ENCODE peak calls at places on chromosomes 16 and 17, in nine cellular contexts. One of them, this sample, is unnamed.

GRCh38 chr16:82580293-82580900 is 46.4 kb upstream of the CDH13 start:
- DNase-seq in GM04504: no peak
- DNase-seq in NCI-H510A: no peak
- DNase-seq in B cell: no peak
- DNase-seq in neural crest cell: no peak
- DNase-seq in WTC11: peak
- DNase-seq in small intestine: peak
- DNase-seq in stomach: peak
- DNase-seq in fibroblast of lung: peak
- DNase-seq in this sample: no peak

GRCh38 chr17:55402374-55402773 is 19.3 kb downstream of the MMD start:
- DNase-seq in fibroblast of lung: peak
- DNase-seq in GM04504: no peak
- DNase-seq in NCI-H510A: no peak
- DNase-seq in WTC11: no peak
- DNase-seq in stomach: no peak
- DNase-seq in B cell: no peak
- DNase-seq in small intestine: no peak
- DNase-seq in neural crest cell: no peak
- DNase-seq in this sample: no peak

GRCh38 chr17:78138204-78139060 is 7.8 kb upstream of the C17orf99 start:
- DNase-seq in WTC11: no peak
- DNase-seq in neural crest cell: no peak
- DNase-seq in B cell: no peak
- DNase-seq in stomach: no peak
- DNase-seq in GM04504: no peak
- DNase-seq in fibroblast of lung: no peak
- DNase-seq in NCI-H510A: no peak
- DNase-seq in small intestine: no peak
- DNase-seq in this sample: no peak

GRCh38 chr17:66675991-66676371 is 158.9 kb upstream of the CACNG5 start:
- DNase-seq in WTC11: no peak
- DNase-seq in small intestine: no peak
- DNase-seq in stomach: peak
- DNase-seq in neural crest cell: no peak
- DNase-seq in B cell: no peak
- DNase-seq in fibroblast of lung: peak
- DNase-seq in GM04504: no peak
- DNase-seq in NCI-H510A: no peak
- DNase-seq in this sample: no peak

GRCh38 chr16:66422366-66422765 is 4.7 kb upstream of the BEAN1 start:
- DNase-seq in WTC11: no peak
- DNase-seq in GM04504: no peak
- DNase-seq in fibroblast of lung: no peak
- DNase-seq in neural crest cell: no peak
- DNase-seq in stomach: no peak
- DNase-seq in NCI-H510A: no peak
- DNase-seq in small intestine: no peak
- DNase-seq in B cell: no peak
- DNase-seq in this sample: no peak

GRCh38 chr17:47414612-47415011 is 90.9 kb downstream of the EFCAB13 start:
- DNase-seq in NCI-H510A: no peak
- DNase-seq in fibroblast of lung: no peak
- DNase-seq in small intestine: no peak
- DNase-seq in GM04504: no peak
- DNase-seq in stomach: no peak
- DNase-seq in WTC11: no peak
- DNase-seq in neural crest cell: no peak
- DNase-seq in B cell: no peak
- DNase-seq in this sample: no peak

GRCh38 chr16:51151435-51151950 is 423 bp upstream of the SALL1 start:
- DNase-seq in WTC11: peak
- DNase-seq in neural crest cell: peak
- DNase-seq in fibroblast of lung: peak
- DNase-seq in stomach: peak
- DNase-seq in small intestine: no peak
- DNase-seq in NCI-H510A: peak
- DNase-seq in GM04504: peak
- DNase-seq in B cell: no peak
- DNase-seq in this sample: no peak

GRCh38 chr16:72677662-72678447 is 370.1 kb downstream of the ZFHX3 start:
- DNase-seq in neural crest cell: no peak
- DNase-seq in stomach: no peak
- DNase-seq in small intestine: peak
- DNase-seq in fibroblast of lung: peak
- DNase-seq in B cell: no peak
- DNase-seq in GM04504: no peak
- DNase-seq in WTC11: no peak
- DNase-seq in NCI-H510A: no peak
- DNase-seq in this sample: no peak

GRCh38 chr17:67675481-67675880 is 42.3 kb upstream of the NOL11 start:
- DNase-seq in B cell: no peak
- DNase-seq in small intestine: no peak
- DNase-seq in WTC11: no peak
- DNase-seq in neural crest cell: no peak
- DNase-seq in stomach: no peak
- DNase-seq in fibroblast of lung: no peak
- DNase-seq in GM04504: no peak
- DNase-seq in NCI-H510A: no peak
- DNase-seq in this sample: no peak

GRCh38 chr16:56625140-56625942 is at the start of gene MT1E:
- DNase-seq in small intestine: peak
- DNase-seq in NCI-H510A: peak
- DNase-seq in WTC11: peak
- DNase-seq in B cell: no peak
- DNase-seq in GM04504: no peak
- DNase-seq in neural crest cell: no peak
- DNase-seq in stomach: peak
- DNase-seq in fibroblast of lung: peak
- DNase-seq in this sample: no peak

GRCh38 chr16:4111748-4112696 is 4.2 kb downstream of the ADCY9 start:
- DNase-seq in fibroblast of lung: peak
- DNase-seq in neural crest cell: no peak
- DNase-seq in NCI-H510A: no peak
- DNase-seq in small intestine: peak
- DNase-seq in B cell: no peak
- DNase-seq in GM04504: no peak
- DNase-seq in stomach: no peak
- DNase-seq in WTC11: no peak
- DNase-seq in this sample: no peak

GRCh38 chr17:63657776-63658175 is 35.6 kb downstream of the MAP3K3 start:
- DNase-seq in neural crest cell: no peak
- DNase-seq in fibroblast of lung: no peak
- DNase-seq in GM04504: no peak
- DNase-seq in NCI-H510A: no peak
- DNase-seq in small intestine: no peak
- DNase-seq in stomach: no peak
- DNase-seq in WTC11: no peak
- DNase-seq in B cell: no peak
- DNase-seq in this sample: no peak

GRCh38 chr17:75806822-75807500 is 22.4 kb downstream of the UNK start:
- DNase-seq in fibroblast of lung: no peak
- DNase-seq in GM04504: no peak
- DNase-seq in small intestine: no peak
- DNase-seq in B cell: no peak
- DNase-seq in neural crest cell: no peak
- DNase-seq in stomach: no peak
- DNase-seq in WTC11: no peak
- DNase-seq in NCI-H510A: no peak
- DNase-seq in this sample: no peak

GRCh38 chr16:29943846-29944669 is 17.8 kb upstream of the TMEM219 start:
- DNase-seq in NCI-H510A: peak
- DNase-seq in small intestine: peak
- DNase-seq in stomach: peak
- DNase-seq in neural crest cell: no peak
- DNase-seq in B cell: no peak
- DNase-seq in GM04504: peak
- DNase-seq in WTC11: peak
- DNase-seq in fibroblast of lung: peak
- DNase-seq in this sample: no peak

GRCh38 chr17:27939489-27940465 is 46.6 kb upstream of the LYRM9 start:
- DNase-seq in neural crest cell: no peak
- DNase-seq in stomach: no peak
- DNase-seq in NCI-H510A: no peak
- DNase-seq in fibroblast of lung: no peak
- DNase-seq in WTC11: no peak
- DNase-seq in B cell: peak
- DNase-seq in GM04504: no peak
- DNase-seq in small intestine: no peak
- DNase-seq in this sample: no peak

GRCh38 chr16:9383281-9383680 is 291.8 kb downstream of the HAPSTR1 start:
- DNase-seq in GM04504: no peak
- DNase-seq in stomach: no peak
- DNase-seq in WTC11: no peak
- DNase-seq in neural crest cell: no peak
- DNase-seq in fibroblast of lung: no peak
- DNase-seq in NCI-H510A: no peak
- DNase-seq in small intestine: no peak
- DNase-seq in B cell: no peak
- DNase-seq in this sample: no peak

GRCh38 chr17:71085238-71086033 is 916.1 kb downstream of the KCNJ2 start:
- DNase-seq in small intestine: peak
- DNase-seq in WTC11: peak
- DNase-seq in NCI-H510A: no peak
- DNase-seq in fibroblast of lung: no peak
- DNase-seq in B cell: no peak
- DNase-seq in neural crest cell: peak
- DNase-seq in stomach: peak
- DNase-seq in GM04504: peak
- DNase-seq in this sample: no peak